ENCODE peak calls at places on chromosomes 12 and 14, in five cellular contexts. One of them, this sample, is unnamed.

GRCh38 chr12:57552692-57553321 is 3.0 kb downstream of the KIF5A start:
- DNase-seq in progenitor cell of endocrine pancreas: no peak
- DNase-seq in pancreas: no peak
- DNase-seq in type B pancreatic cell: no peak
- DNase-seq in skeletal muscle cell: no peak
- DNase-seq in this sample: no peak

GRCh38 chr14:73124180-73124894 is 12.0 kb upstream of the PSEN1 start:
- DNase-seq in skeletal muscle cell: no peak
- DNase-seq in type B pancreatic cell: no peak
- DNase-seq in pancreas: no peak
- DNase-seq in progenitor cell of endocrine pancreas: no peak
- DNase-seq in this sample: no peak

GRCh38 chr14:98252819-98253218 is 1019.2 kb downstream of the BCL11B start:
- DNase-seq in skeletal muscle cell: no peak
- DNase-seq in type B pancreatic cell: no peak
- DNase-seq in pancreas: no peak
- DNase-seq in progenitor cell of endocrine pancreas: no peak
- DNase-seq in this sample: no peak

GRCh38 chr12:84661732-84662326 is 250.8 kb downstream of the SLC6A15 start:
- DNase-seq in type B pancreatic cell: no peak
- DNase-seq in pancreas: no peak
- DNase-seq in skeletal muscle cell: peak; percentile 18
- DNase-seq in progenitor cell of endocrine pancreas: no peak
- DNase-seq in this sample: no peak

GRCh38 chr12:87756111-87756510 is 273.1 kb downstream of the C12orf50 start:
- DNase-seq in skeletal muscle cell: peak; percentile 99
- DNase-seq in progenitor cell of endocrine pancreas: no peak
- DNase-seq in type B pancreatic cell: no peak
- DNase-seq in pancreas: no peak
- DNase-seq in this sample: no peak

GRCh38 chr14:88825078-88825458 is 617 bp downstream of the TTC8 start:
- DNase-seq in skeletal muscle cell: no peak
- DNase-seq in pancreas: no peak
- DNase-seq in progenitor cell of endocrine pancreas: no peak
- DNase-seq in type B pancreatic cell: no peak
- DNase-seq in this sample: no peak

GRCh38 chr14:33692762-33693161 is 258.1 kb downstream of the EGLN3 start:
- DNase-seq in type B pancreatic cell: no peak
- DNase-seq in pancreas: no peak
- DNase-seq in skeletal muscle cell: peak; percentile 71
- DNase-seq in progenitor cell of endocrine pancreas: no peak
- DNase-seq in this sample: no peak

GRCh38 chr14:21098134-21098891 is at the start of gene ZNF219:
- DNase-seq in pancreas: peak; percentile 71
- DNase-seq in progenitor cell of endocrine pancreas: peak; percentile 56
- DNase-seq in type B pancreatic cell: no peak
- DNase-seq in skeletal muscle cell: no peak
- DNase-seq in this sample: peak; percentile 54

GRCh38 chr12:75706786-75707605 is 195.6 kb upstream of the KRR1 start:
- DNase-seq in pancreas: no peak
- DNase-seq in progenitor cell of endocrine pancreas: no peak
- DNase-seq in skeletal muscle cell: peak; percentile 65
- DNase-seq in type B pancreatic cell: no peak
- DNase-seq in this sample: no peak

GRCh38 chr12:11397366-11397765 is 2.0 kb upstream of the PRB2 start:
- DNase-seq in pancreas: no peak
- DNase-seq in skeletal muscle cell: no peak
- DNase-seq in progenitor cell of endocrine pancreas: no peak
- DNase-seq in type B pancreatic cell: no peak
- DNase-seq in this sample: no peak

GRCh38 chr14:54976316-54976715 is 50.6 kb downstream of the WDHD1 start:
- DNase-seq in pancreas: no peak
- DNase-seq in progenitor cell of endocrine pancreas: no peak
- DNase-seq in skeletal muscle cell: peak; percentile 38
- DNase-seq in type B pancreatic cell: no peak
- DNase-seq in this sample: no peak

GRCh38 chr12:92927436-92928116 is 1.5 kb downstream of the EEA1 start:
- DNase-seq in type B pancreatic cell: no peak
- DNase-seq in pancreas: no peak
- DNase-seq in progenitor cell of endocrine pancreas: no peak
- DNase-seq in skeletal muscle cell: no peak
- DNase-seq in this sample: no peak